ENCODE peak calls at places on chromosomes 7 and 10, in five cellular contexts. H is upper lobe of right lung; O is T-helper 1 cell; P is endothelial cell of umbilical vein; J is activated effector memory CD4-positive, alpha-beta T cell treated with anti-CD3 and anti-CD28 coated beads, Interleukin-2, amount 50 U/mL, for 16 hours. T is an unnamed sample.

GRCh38 chr10:132865236-132865635 is 77.1 kb downstream of the CFAP46 start:
- DNase-seq in P (no peak), O (no peak), H (peak; percentile 61), J (peak; percentile 46), T (peak; percentile 65)

GRCh38 chr10:56604624-56605023 is 243.6 kb upstream of the ZWINT start:
- DNase-seq in P (no peak), J (no peak), H (no peak), O (no peak), T (no peak)

GRCh38 chr7:11193888-11194287 is 220.2 kb downstream of the PHF14 start:
- DNase-seq in J (no peak), H (no peak), P (no peak), O (no peak), T (no peak)

GRCh38 chr10:100730739-100731602 is 14.4 kb upstream of the PAX2 start:
- DNase-seq in J (peak; percentile 70), P (no peak), H (peak; percentile 69), O (no peak), T (peak; percentile 75)

GRCh38 chr7:87480386-87480785 is 4.9 kb upstream of the ABCB4 start:
- DNase-seq in J (no peak), P (no peak), H (no peak), O (no peak), T (no peak)

GRCh38 chr7:131895541-131896173 is 339.2 kb upstream of the PODXL start:
- DNase-seq in O (no peak), J (no peak), H (no peak), P (peak; percentile 93), T (no peak)

GRCh38 chr10:46217749-46218453 is 68.9 kb upstream of the ANTXRL start:
- DNase-seq in H (no peak), O (no peak), P (no peak), J (no peak), T (peak; percentile 36)

GRCh38 chr10:100725869-100726426 is 19.4 kb upstream of the PAX2 start:
- DNase-seq in O (no peak), P (no peak), H (peak; percentile 41), J (no peak), T (peak; percentile 42)

GRCh38 chr7:122965306-122965705 is 30.2 kb downstream of the TAS2R16 start:
- DNase-seq in J (no peak), H (no peak), P (no peak), O (no peak), T (no peak)

GRCh38 chr7:39566056-39566921 is at the start of gene YAE1:
- DNase-seq in J (peak; percentile 93), P (peak; percentile 75), H (peak; percentile 92), O (peak; percentile 67), T (peak; percentile 94)

GRCh38 chr7:30074422-30075030 is 46.3 kb downstream of the PLEKHA8 start:
- DNase-seq in P (peak; percentile 52), O (no peak), H (no peak), J (no peak), T (no peak)

GRCh38 chr7:36203081-36203775 is 50.2 kb downstream of the EEPD1 start:
- DNase-seq in O (no peak), J (no peak), P (no peak), H (no peak), T (no peak)

GRCh38 chr10:19788075-19788686 is 28.1 kb upstream of the PLXDC2 start:
- DNase-seq in O (no peak), P (peak; percentile 40), H (no peak), J (no peak), T (no peak)

GRCh38 chr7:100061518-100062193 is 12.1 kb downstream of the ZSCAN21 start:
- DNase-seq in H (no peak), J (no peak), O (no peak), P (no peak), T (no peak)

GRCh38 chr7:43585521-43585920 is 2.6 kb downstream of the STK17A start:
- DNase-seq in J (no peak), H (no peak), O (no peak), P (peak; percentile 67), T (no peak)

GRCh38 chr7:22543169-22543568 is 43.2 kb upstream of the STEAP1B start:
- DNase-seq in P (no peak), O (no peak), H (no peak), J (no peak), T (no peak)

GRCh38 chr7:114823290-114823689 is 98.6 kb upstream of the MDFIC start:
- DNase-seq in O (no peak), J (no peak), H (no peak), P (no peak), T (no peak)

GRCh38 chr7:114084381-114085312 is 165.8 kb upstream of the PPP1R3A start:
- DNase-seq in O (no peak), P (peak; percentile 30), H (peak; percentile 74), J (no peak), T (peak; percentile 74)

GRCh38 chr10:17292375-17292774 is 64.3 kb downstream of the VIM start:
- DNase-seq in H (no peak), O (no peak), J (no peak), P (no peak), T (no peak)

GRCh38 chr7:20438665-20439376 is 108.1 kb downstream of the ITGB8 start:
- DNase-seq in O (no peak), P (no peak), J (no peak), H (no peak), T (no peak)

GRCh38 chr7:103524042-103524907 is 78.3 kb upstream of the SLC26A5 start:
- DNase-seq in J (no peak), P (peak; percentile 35), H (no peak), O (no peak), T (no peak)

GRCh38 chr7:27958933-27959548 is 219.1 kb downstream of the TAX1BP1 start:
- DNase-seq in P (no peak), O (no peak), H (no peak), J (no peak), T (no peak)

GRCh38 chr7:29282819-29283414 is 88.3 kb downstream of the CHN2 start:
- DNase-seq in P (no peak), O (no peak), H (no peak), J (no peak), T (no peak)

GRCh38 chr10:124194199-124194824 is 100.9 kb upstream of the CHST15 start:
- DNase-seq in P (no peak), O (no peak), J (peak; percentile 19), H (no peak), T (no peak)

GRCh38 chr10:92688927-92689662 is 660 bp upstream of the HHEX start:
- DNase-seq in J (peak; percentile 64), H (no peak), O (no peak), P (peak; percentile 67), T (no peak)

GRCh38 chr10:59234814-59235429 is 58.5 kb downstream of the PHYHIPL start:
- DNase-seq in J (no peak), O (no peak), H (no peak), P (peak; percentile 41), T (no peak)

GRCh38 chr7:131602994-131603372 is 46.6 kb upstream of the PODXL start:
- DNase-seq in O (no peak), J (no peak), H (no peak), P (no peak), T (no peak)

GRCh38 chr7:143884978-143885559 is 16.9 kb downstream of the TCAF1 start:
- DNase-seq in J (no peak), P (peak; percentile 86), H (no peak), O (no peak), T (peak; percentile 75)

GRCh38 chr7:16813232-16813616 is 8.4 kb upstream of the AGR2 start:
- DNase-seq in H (no peak), O (no peak), J (no peak), P (no peak), T (no peak)

GRCh38 chr10:62492012-62492869 is 118.1 kb downstream of the ZNF365 start:
- DNase-seq in H (no peak), O (no peak), J (no peak), P (peak; percentile 6), T (no peak)

GRCh38 chr7:115230882-115231508 is 309.1 kb downstream of the MDFIC start:
- DNase-seq in J (no peak), O (no peak), P (peak; percentile 93), H (no peak), T (no peak)

GRCh38 chr10:1213707-1214675 is 157.8 kb downstream of the WDR37 start:
- DNase-seq in J (no peak), P (no peak), O (no peak), H (peak; percentile 37), T (peak; percentile 57)

GRCh38 chr10:124626759-124627380 is 117.3 kb downstream of the FAM53B start:
- DNase-seq in H (no peak), O (peak; percentile 25), J (peak; percentile 82), P (no peak), T (peak; percentile 91)

GRCh38 chr10:35643976-35644799 is 2.1 kb upstream of the FZD8 start:
- DNase-seq in P (peak; percentile 35), H (no peak), J (no peak), O (no peak), T (no peak)

GRCh38 chr10:56116684-56117083 is 244.4 kb downstream of the ZWINT start:
- DNase-seq in P (no peak), O (no peak), H (no peak), J (no peak), T (no peak)

T was measured in spleen.